ENCODE peak calls at places on chromosomes 16 and 17, in six cellular contexts. One of them, this sample, is unnamed.

GRCh38 chr17:65198653-65199382 is 61.6 kb downstream of the RGS9 start:
- DNase-seq in HTR-8/SVneo: peak; percentile 87
- DNase-seq in NCI-H2171 treated with DMSO at 0.1 percent for 48 hours: peak; percentile 77
- DNase-seq in RCC 7860: peak; percentile 57
- DNase-seq in anterior cingulate cortex: peak; percentile 45
- DNase-seq in non-pigmented ciliary epithelial cell: no peak
- DNase-seq in this sample: peak; percentile 77

GRCh38 chr16:27776556-27776955 is 226.6 kb downstream of the KATNIP start:
- DNase-seq in NCI-H2171 treated with DMSO at 0.1 percent for 48 hours: no peak
- DNase-seq in HTR-8/SVneo: no peak
- DNase-seq in RCC 7860: no peak
- DNase-seq in anterior cingulate cortex: peak; percentile 78
- DNase-seq in non-pigmented ciliary epithelial cell: no peak
- DNase-seq in this sample: no peak

GRCh38 chr17:40451420-40451819 is 8.2 kb downstream of the IGFBP4 start:
- DNase-seq in RCC 7860: no peak
- DNase-seq in HTR-8/SVneo: no peak
- DNase-seq in anterior cingulate cortex: no peak
- DNase-seq in NCI-H2171 treated with DMSO at 0.1 percent for 48 hours: no peak
- DNase-seq in non-pigmented ciliary epithelial cell: no peak
- DNase-seq in this sample: no peak

GRCh38 chr16:57517397-57518367 is 18.7 kb downstream of the CCDC102A start:
- DNase-seq in non-pigmented ciliary epithelial cell: no peak
- DNase-seq in NCI-H2171 treated with DMSO at 0.1 percent for 48 hours: no peak
- DNase-seq in anterior cingulate cortex: no peak
- DNase-seq in HTR-8/SVneo: no peak
- DNase-seq in RCC 7860: no peak
- DNase-seq in this sample: no peak

GRCh38 chr17:79176792-79177601 is 102.4 kb downstream of the ENGASE start:
- DNase-seq in non-pigmented ciliary epithelial cell: no peak
- DNase-seq in anterior cingulate cortex: no peak
- DNase-seq in HTR-8/SVneo: no peak
- DNase-seq in RCC 7860: peak; percentile 15
- DNase-seq in NCI-H2171 treated with DMSO at 0.1 percent for 48 hours: no peak
- DNase-seq in this sample: peak; percentile 58

GRCh38 chr16:87895641-87896141 is 26.4 kb upstream of the SLC7A5 start:
- DNase-seq in NCI-H2171 treated with DMSO at 0.1 percent for 48 hours: no peak
- DNase-seq in RCC 7860: no peak
- DNase-seq in HTR-8/SVneo: no peak
- DNase-seq in anterior cingulate cortex: peak; percentile 78
- DNase-seq in non-pigmented ciliary epithelial cell: no peak
- DNase-seq in this sample: no peak

GRCh38 chr16:46801428-46802049 is 29.4 kb downstream of the C16orf87 start:
- DNase-seq in HTR-8/SVneo: peak; percentile 27
- DNase-seq in RCC 7860: peak; percentile 42
- DNase-seq in NCI-H2171 treated with DMSO at 0.1 percent for 48 hours: peak; percentile 54
- DNase-seq in non-pigmented ciliary epithelial cell: no peak
- DNase-seq in anterior cingulate cortex: no peak
- DNase-seq in this sample: peak; percentile 36

GRCh38 chr16:86073763-86074493 is 175.0 kb downstream of the IRF8 start:
- DNase-seq in RCC 7860: no peak
- DNase-seq in non-pigmented ciliary epithelial cell: no peak
- DNase-seq in HTR-8/SVneo: no peak
- DNase-seq in NCI-H2171 treated with DMSO at 0.1 percent for 48 hours: no peak
- DNase-seq in anterior cingulate cortex: no peak
- DNase-seq in this sample: no peak

GRCh38 chr17:39167492-39167891 is 1.5 kb upstream of the ARL5C start:
- DNase-seq in RCC 7860: no peak
- DNase-seq in HTR-8/SVneo: no peak
- DNase-seq in non-pigmented ciliary epithelial cell: no peak
- DNase-seq in anterior cingulate cortex: peak; percentile 36
- DNase-seq in NCI-H2171 treated with DMSO at 0.1 percent for 48 hours: peak; percentile 84
- DNase-seq in this sample: peak; percentile 97

GRCh38 chr16:4800290-4801041 is 2.0 kb downstream of the ROGDI start:
- DNase-seq in non-pigmented ciliary epithelial cell: no peak
- DNase-seq in RCC 7860: no peak
- DNase-seq in anterior cingulate cortex: peak; percentile 74
- DNase-seq in HTR-8/SVneo: no peak
- DNase-seq in NCI-H2171 treated with DMSO at 0.1 percent for 48 hours: peak; percentile 83
- DNase-seq in this sample: peak; percentile 84

GRCh38 chr16:88827727-88828126 is 16.0 kb upstream of the APRT start:
- DNase-seq in RCC 7860: no peak
- DNase-seq in anterior cingulate cortex: no peak
- DNase-seq in NCI-H2171 treated with DMSO at 0.1 percent for 48 hours: no peak
- DNase-seq in non-pigmented ciliary epithelial cell: no peak
- DNase-seq in HTR-8/SVneo: no peak
- DNase-seq in this sample: no peak

GRCh38 chr17:6090253-6090652 is 20.1 kb downstream of the WSCD1 start:
- DNase-seq in RCC 7860: no peak
- DNase-seq in non-pigmented ciliary epithelial cell: no peak
- DNase-seq in NCI-H2171 treated with DMSO at 0.1 percent for 48 hours: no peak
- DNase-seq in HTR-8/SVneo: no peak
- DNase-seq in anterior cingulate cortex: no peak
- DNase-seq in this sample: no peak

GRCh38 chr16:85428168-85428898 is 184.8 kb upstream of the GSE1 start:
- DNase-seq in RCC 7860: peak; percentile 14
- DNase-seq in anterior cingulate cortex: peak; percentile 27
- DNase-seq in non-pigmented ciliary epithelial cell: no peak
- DNase-seq in HTR-8/SVneo: peak; percentile 45
- DNase-seq in NCI-H2171 treated with DMSO at 0.1 percent for 48 hours: peak; percentile 44
- DNase-seq in this sample: peak; percentile 64

GRCh38 chr16:79316004-79316458 is 284.5 kb downstream of the MAF start:
- DNase-seq in non-pigmented ciliary epithelial cell: no peak
- DNase-seq in RCC 7860: no peak
- DNase-seq in anterior cingulate cortex: no peak
- DNase-seq in HTR-8/SVneo: no peak
- DNase-seq in NCI-H2171 treated with DMSO at 0.1 percent for 48 hours: no peak
- DNase-seq in this sample: no peak

GRCh38 chr16:80902306-80903154 is 98.1 kb upstream of the CDYL2 start:
- DNase-seq in non-pigmented ciliary epithelial cell: no peak
- DNase-seq in NCI-H2171 treated with DMSO at 0.1 percent for 48 hours: no peak
- DNase-seq in HTR-8/SVneo: no peak
- DNase-seq in RCC 7860: no peak
- DNase-seq in anterior cingulate cortex: no peak
- DNase-seq in this sample: no peak

GRCh38 chr16:31216552-31217530 is at the start of gene PYDC1:
- DNase-seq in anterior cingulate cortex: no peak
- DNase-seq in non-pigmented ciliary epithelial cell: no peak
- DNase-seq in HTR-8/SVneo: no peak
- DNase-seq in NCI-H2171 treated with DMSO at 0.1 percent for 48 hours: no peak
- DNase-seq in RCC 7860: no peak
- DNase-seq in this sample: no peak

GRCh38 chr17:77392376-77393273 is 251.9 kb downstream of the SEC14L1 start:
- DNase-seq in NCI-H2171 treated with DMSO at 0.1 percent for 48 hours: no peak
- DNase-seq in HTR-8/SVneo: no peak
- DNase-seq in anterior cingulate cortex: no peak
- DNase-seq in RCC 7860: peak; percentile 74
- DNase-seq in non-pigmented ciliary epithelial cell: no peak
- DNase-seq in this sample: no peak

GRCh38 chr17:63405741-63406261 is 40.3 kb downstream of the CYB561 start:
- DNase-seq in non-pigmented ciliary epithelial cell: peak; percentile 60
- DNase-seq in HTR-8/SVneo: peak; percentile 71
- DNase-seq in NCI-H2171 treated with DMSO at 0.1 percent for 48 hours: peak; percentile 66
- DNase-seq in anterior cingulate cortex: peak; percentile 43
- DNase-seq in RCC 7860: peak; percentile 69
- DNase-seq in this sample: peak; percentile 71

GRCh38 chr17:34764716-34765115 is 185.3 kb downstream of the TMEM132E start:
- DNase-seq in HTR-8/SVneo: no peak
- DNase-seq in NCI-H2171 treated with DMSO at 0.1 percent for 48 hours: no peak
- DNase-seq in RCC 7860: no peak
- DNase-seq in anterior cingulate cortex: no peak
- DNase-seq in non-pigmented ciliary epithelial cell: no peak
- DNase-seq in this sample: no peak

GRCh38 chr16:1958715-1959268 is 546 bp upstream of the NDUFB10 start:
- DNase-seq in anterior cingulate cortex: no peak
- DNase-seq in HTR-8/SVneo: no peak
- DNase-seq in RCC 7860: no peak
- DNase-seq in NCI-H2171 treated with DMSO at 0.1 percent for 48 hours: no peak
- DNase-seq in non-pigmented ciliary epithelial cell: no peak
- DNase-seq in this sample: no peak

GRCh38 chr16:86994651-86995171 is 322.5 kb downstream of the C16orf95 start:
- DNase-seq in non-pigmented ciliary epithelial cell: peak; percentile 93
- DNase-seq in anterior cingulate cortex: no peak
- DNase-seq in HTR-8/SVneo: peak; percentile 95
- DNase-seq in RCC 7860: peak; percentile 100
- DNase-seq in NCI-H2171 treated with DMSO at 0.1 percent for 48 hours: no peak
- DNase-seq in this sample: peak; percentile 10

GRCh38 chr17:2198917-2199316 is 104.7 kb downstream of the SMG6 start:
- DNase-seq in HTR-8/SVneo: no peak
- DNase-seq in RCC 7860: no peak
- DNase-seq in anterior cingulate cortex: no peak
- DNase-seq in non-pigmented ciliary epithelial cell: no peak
- DNase-seq in NCI-H2171 treated with DMSO at 0.1 percent for 48 hours: no peak
- DNase-seq in this sample: no peak

GRCh38 chr17:61385091-61385868 is 14.4 kb upstream of the TBX2 start:
- DNase-seq in HTR-8/SVneo: no peak
- DNase-seq in anterior cingulate cortex: no peak
- DNase-seq in NCI-H2171 treated with DMSO at 0.1 percent for 48 hours: no peak
- DNase-seq in non-pigmented ciliary epithelial cell: no peak
- DNase-seq in RCC 7860: no peak
- DNase-seq in this sample: no peak

GRCh38 chr17:1304522-1304921 is 25.1 kb downstream of the TRARG1 start:
- DNase-seq in RCC 7860: no peak
- DNase-seq in HTR-8/SVneo: no peak
- DNase-seq in non-pigmented ciliary epithelial cell: no peak
- DNase-seq in NCI-H2171 treated with DMSO at 0.1 percent for 48 hours: no peak
- DNase-seq in anterior cingulate cortex: no peak
- DNase-seq in this sample: no peak

GRCh38 chr17:61400786-61401279 is 1.2 kb downstream of the TBX2 start:
- DNase-seq in non-pigmented ciliary epithelial cell: no peak
- DNase-seq in NCI-H2171 treated with DMSO at 0.1 percent for 48 hours: no peak
- DNase-seq in anterior cingulate cortex: no peak
- DNase-seq in RCC 7860: no peak
- DNase-seq in HTR-8/SVneo: no peak
- DNase-seq in this sample: no peak

GRCh38 chr17:71163121-71163812 is 957.6 kb upstream of the SOX9 start:
- DNase-seq in anterior cingulate cortex: no peak
- DNase-seq in non-pigmented ciliary epithelial cell: peak; percentile 24
- DNase-seq in RCC 7860: no peak
- DNase-seq in NCI-H2171 treated with DMSO at 0.1 percent for 48 hours: peak; percentile 84
- DNase-seq in HTR-8/SVneo: no peak
- DNase-seq in this sample: no peak

GRCh38 chr17:82003411-82004381 is 19.0 kb downstream of the CENPX start:
- DNase-seq in anterior cingulate cortex: no peak
- DNase-seq in NCI-H2171 treated with DMSO at 0.1 percent for 48 hours: no peak
- DNase-seq in non-pigmented ciliary epithelial cell: peak; percentile 67
- DNase-seq in HTR-8/SVneo: peak; percentile 92
- DNase-seq in RCC 7860: peak; percentile 96
- DNase-seq in this sample: no peak

GRCh38 chr16:24309222-24309905 is 53.2 kb downstream of the CACNG3 start:
- DNase-seq in anterior cingulate cortex: no peak
- DNase-seq in non-pigmented ciliary epithelial cell: no peak
- DNase-seq in NCI-H2171 treated with DMSO at 0.1 percent for 48 hours: no peak
- DNase-seq in HTR-8/SVneo: no peak
- DNase-seq in RCC 7860: peak; percentile 59
- DNase-seq in this sample: no peak

GRCh38 chr17:45394913-45395568 is 37.6 kb downstream of the ARHGAP27 start:
- DNase-seq in anterior cingulate cortex: peak; percentile 47
- DNase-seq in HTR-8/SVneo: peak; percentile 83
- DNase-seq in non-pigmented ciliary epithelial cell: peak; percentile 55
- DNase-seq in RCC 7860: peak; percentile 9
- DNase-seq in NCI-H2171 treated with DMSO at 0.1 percent for 48 hours: peak; percentile 72
- DNase-seq in this sample: peak; percentile 85

GRCh38 chr17:40153603-40154238 is 13.4 kb downstream of the CASC3 start:
- DNase-seq in HTR-8/SVneo: no peak
- DNase-seq in NCI-H2171 treated with DMSO at 0.1 percent for 48 hours: no peak
- DNase-seq in RCC 7860: no peak
- DNase-seq in non-pigmented ciliary epithelial cell: no peak
- DNase-seq in anterior cingulate cortex: no peak
- DNase-seq in this sample: no peak

GRCh38 chr16:77540656-77541055 is 105.8 kb upstream of the ADAMTS18 start:
- DNase-seq in NCI-H2171 treated with DMSO at 0.1 percent for 48 hours: no peak
- DNase-seq in HTR-8/SVneo: no peak
- DNase-seq in anterior cingulate cortex: no peak
- DNase-seq in non-pigmented ciliary epithelial cell: peak; percentile 79
- DNase-seq in RCC 7860: no peak
- DNase-seq in this sample: no peak

GRCh38 chr16:85347213-85347591 is 234.9 kb upstream of the CIBAR2 start:
- DNase-seq in RCC 7860: no peak
- DNase-seq in NCI-H2171 treated with DMSO at 0.1 percent for 48 hours: no peak
- DNase-seq in HTR-8/SVneo: no peak
- DNase-seq in anterior cingulate cortex: no peak
- DNase-seq in non-pigmented ciliary epithelial cell: no peak
- DNase-seq in this sample: no peak

GRCh38 chr17:59105852-59106462 is 723 bp downstream of the TRIM37 start:
- DNase-seq in NCI-H2171 treated with DMSO at 0.1 percent for 48 hours: peak; percentile 84
- DNase-seq in RCC 7860: peak; percentile 27
- DNase-seq in anterior cingulate cortex: peak; percentile 72
- DNase-seq in HTR-8/SVneo: peak; percentile 64
- DNase-seq in non-pigmented ciliary epithelial cell: no peak
- DNase-seq in this sample: peak; percentile 73

GRCh38 chr16:83116274-83116892 is 489.6 kb downstream of the CDH13 start:
- DNase-seq in NCI-H2171 treated with DMSO at 0.1 percent for 48 hours: no peak
- DNase-seq in anterior cingulate cortex: no peak
- DNase-seq in non-pigmented ciliary epithelial cell: no peak
- DNase-seq in RCC 7860: no peak
- DNase-seq in HTR-8/SVneo: no peak
- DNase-seq in this sample: no peak

GRCh38 chr16:31141489-31142108 is 6.1 kb upstream of the PRSS8 start:
- DNase-seq in NCI-H2171 treated with DMSO at 0.1 percent for 48 hours: no peak
- DNase-seq in HTR-8/SVneo: no peak
- DNase-seq in RCC 7860: peak; percentile 27
- DNase-seq in anterior cingulate cortex: no peak
- DNase-seq in non-pigmented ciliary epithelial cell: peak; percentile 27
- DNase-seq in this sample: no peak

GRCh38 chr16:89000207-89000959 is 23.4 kb upstream of the CBFA2T3 start:
- DNase-seq in NCI-H2171 treated with DMSO at 0.1 percent for 48 hours: no peak
- DNase-seq in HTR-8/SVneo: no peak
- DNase-seq in anterior cingulate cortex: no peak
- DNase-seq in RCC 7860: no peak
- DNase-seq in non-pigmented ciliary epithelial cell: no peak
- DNase-seq in this sample: no peak

GRCh38 chr16:24253192-24253591 is 2.9 kb upstream of the CACNG3 start:
- DNase-seq in RCC 7860: peak; percentile 38
- DNase-seq in HTR-8/SVneo: peak; percentile 11
- DNase-seq in NCI-H2171 treated with DMSO at 0.1 percent for 48 hours: peak; percentile 49
- DNase-seq in anterior cingulate cortex: peak; percentile 67
- DNase-seq in non-pigmented ciliary epithelial cell: no peak
- DNase-seq in this sample: peak; percentile 3

GRCh38 chr16:1543085-1543896 is 9.8 kb downstream of the TMEM204 start:
- DNase-seq in HTR-8/SVneo: peak; percentile 82
- DNase-seq in RCC 7860: peak; percentile 87
- DNase-seq in anterior cingulate cortex: no peak
- DNase-seq in NCI-H2171 treated with DMSO at 0.1 percent for 48 hours: no peak
- DNase-seq in non-pigmented ciliary epithelial cell: peak; percentile 48
- DNase-seq in this sample: peak; percentile 22

This sample was measured in NCI-H524.